ENCODE peak calls at places on chromosomes 4 and X, in six cellular contexts. One of them, this sample, is unnamed.

GRCh38 chr4:183721207-183722081 is 62.4 kb downstream of the TRAPPC11 start:
- DNase-seq in germinal center: peak
- DNase-seq in endothelial cell: peak
- DNase-seq in GM23248: peak
- DNase-seq in activated CD4-positive, alpha-beta T cell treated with anti-CD3 and anti-CD28 coated beads, Interleukin-2, amount 10 ng/mL, durations not matched to agents 7 days and 5 days: peak
- DNase-seq in hepatic stellate cell: peak
- DNase-seq in this sample: no peak

GRCh38 chrX:119757979-119758681 is at the start of gene SOWAHD:
- DNase-seq in germinal center: peak
- DNase-seq in endothelial cell: peak
- DNase-seq in GM23248: peak
- DNase-seq in activated CD4-positive, alpha-beta T cell treated with anti-CD3 and anti-CD28 coated beads, Interleukin-2, amount 10 ng/mL, durations not matched to agents 7 days and 5 days: peak
- DNase-seq in hepatic stellate cell: no peak
- DNase-seq in this sample: no peak

GRCh38 chrX:79375340-79375739 is 8.2 kb upstream of the ITM2A start:
- DNase-seq in germinal center: no peak
- DNase-seq in endothelial cell: no peak
- DNase-seq in GM23248: no peak
- DNase-seq in activated CD4-positive, alpha-beta T cell treated with anti-CD3 and anti-CD28 coated beads, Interleukin-2, amount 10 ng/mL, durations not matched to agents 7 days and 5 days: no peak
- DNase-seq in hepatic stellate cell: no peak
- DNase-seq in this sample: no peak

GRCh38 chr4:96833831-96834230 is 993.9 kb downstream of the PDHA2 start:
- DNase-seq in germinal center: no peak
- DNase-seq in endothelial cell: no peak
- DNase-seq in GM23248: no peak
- DNase-seq in activated CD4-positive, alpha-beta T cell treated with anti-CD3 and anti-CD28 coated beads, Interleukin-2, amount 10 ng/mL, durations not matched to agents 7 days and 5 days: no peak
- DNase-seq in hepatic stellate cell: no peak
- DNase-seq in this sample: no peak

GRCh38 chr4:38166082-38166481 is 205.9 kb downstream of the PTTG2 start:
- DNase-seq in germinal center: no peak
- DNase-seq in endothelial cell: no peak
- DNase-seq in GM23248: no peak
- DNase-seq in activated CD4-positive, alpha-beta T cell treated with anti-CD3 and anti-CD28 coated beads, Interleukin-2, amount 10 ng/mL, durations not matched to agents 7 days and 5 days: no peak
- DNase-seq in hepatic stellate cell: no peak
- DNase-seq in this sample: no peak

GRCh38 chr4:113467581-113467980 is 294.0 kb downstream of the CAMK2D start:
- DNase-seq in germinal center: no peak
- DNase-seq in endothelial cell: no peak
- DNase-seq in GM23248: peak
- DNase-seq in activated CD4-positive, alpha-beta T cell treated with anti-CD3 and anti-CD28 coated beads, Interleukin-2, amount 10 ng/mL, durations not matched to agents 7 days and 5 days: no peak
- DNase-seq in hepatic stellate cell: no peak
- DNase-seq in this sample: no peak

GRCh38 chr4:4712800-4713528 is 146.5 kb upstream of the MSX1 start:
- DNase-seq in germinal center: no peak
- DNase-seq in endothelial cell: no peak
- DNase-seq in GM23248: no peak
- DNase-seq in activated CD4-positive, alpha-beta T cell treated with anti-CD3 and anti-CD28 coated beads, Interleukin-2, amount 10 ng/mL, durations not matched to agents 7 days and 5 days: no peak
- DNase-seq in hepatic stellate cell: no peak
- DNase-seq in this sample: no peak

GRCh38 chr4:110680217-110680616 is 57.3 kb upstream of the PITX2 start:
- DNase-seq in germinal center: no peak
- DNase-seq in endothelial cell: no peak
- DNase-seq in GM23248: no peak
- DNase-seq in activated CD4-positive, alpha-beta T cell treated with anti-CD3 and anti-CD28 coated beads, Interleukin-2, amount 10 ng/mL, durations not matched to agents 7 days and 5 days: no peak
- DNase-seq in hepatic stellate cell: no peak
- DNase-seq in this sample: no peak

GRCh38 chr4:957581-958313 is 15.6 kb downstream of the DGKQ start:
- DNase-seq in germinal center: no peak
- DNase-seq in endothelial cell: no peak
- DNase-seq in GM23248: no peak
- DNase-seq in activated CD4-positive, alpha-beta T cell treated with anti-CD3 and anti-CD28 coated beads, Interleukin-2, amount 10 ng/mL, durations not matched to agents 7 days and 5 days: no peak
- DNase-seq in hepatic stellate cell: no peak
- DNase-seq in this sample: no peak

GRCh38 chr4:73674451-73674919 is 54.2 kb upstream of the RASSF6 start:
- DNase-seq in germinal center: no peak
- DNase-seq in endothelial cell: no peak
- DNase-seq in GM23248: peak
- DNase-seq in activated CD4-positive, alpha-beta T cell treated with anti-CD3 and anti-CD28 coated beads, Interleukin-2, amount 10 ng/mL, durations not matched to agents 7 days and 5 days: no peak
- DNase-seq in hepatic stellate cell: no peak
- DNase-seq in this sample: no peak

GRCh38 chr4:130110189-130110588 is 1014.2 kb downstream of the C4orf33 start:
- DNase-seq in germinal center: no peak
- DNase-seq in endothelial cell: no peak
- DNase-seq in GM23248: no peak
- DNase-seq in activated CD4-positive, alpha-beta T cell treated with anti-CD3 and anti-CD28 coated beads, Interleukin-2, amount 10 ng/mL, durations not matched to agents 7 days and 5 days: no peak
- DNase-seq in hepatic stellate cell: no peak
- DNase-seq in this sample: no peak

GRCh38 chrX:130916636-130917422 is 13.8 kb upstream of the ENOX2 start:
- DNase-seq in germinal center: peak
- DNase-seq in endothelial cell: peak
- DNase-seq in GM23248: peak
- DNase-seq in activated CD4-positive, alpha-beta T cell treated with anti-CD3 and anti-CD28 coated beads, Interleukin-2, amount 10 ng/mL, durations not matched to agents 7 days and 5 days: peak
- DNase-seq in hepatic stellate cell: peak
- DNase-seq in this sample: peak